ENCODE peak calls at places on chromosomes 5 and 9, in four cellular contexts. Z is gastrocnemius medialis, P is sigmoid colon, L is tibial nerve. S is an unnamed sample.
A peak's percentile ranks its signal among the peaks of the same experiment; 100 is the strongest.

GRCh38 chr9:136105398-136106135 is 10.5 kb upstream of the NACC2 start:
- DNase-seq in P (peak; percentile 91), Z (peak; percentile 61), L (no peak), S (no peak)

GRCh38 chr9:22815246-22815645 is 368.6 kb downstream of the DMRTA1 start:
- DNase-seq in L (no peak), Z (no peak), P (no peak), S (no peak)

GRCh38 chr5:54944364-54944763 is 41.0 kb downstream of the ESM1 start:
- DNase-seq in P (no peak), Z (no peak), L (no peak), S (no peak)

GRCh38 chr9:127917603-127918002 is 762 bp upstream of the ST6GALNAC4 start:
- DNase-seq in P (no peak), L (no peak), Z (no peak), S (no peak)

GRCh38 chr5:169294621-169295020 is 6.3 kb downstream of the SLIT3 start:
- DNase-seq in Z (no peak), L (no peak), P (no peak), S (no peak)

GRCh38 chr5:41527201-41527779 is 16.9 kb upstream of the PLCXD3 start:
- DNase-seq in L (no peak), P (no peak), Z (no peak), S (no peak)

GRCh38 chr5:23977996-23978395 is 470.6 kb downstream of the PRDM9 start:
- DNase-seq in Z (no peak), L (no peak), P (no peak), S (no peak)

GRCh38 chr9:126114409-126114760 is 212.2 kb upstream of the MVB12B start:
- DNase-seq in P (peak; percentile 52), Z (no peak), L (no peak), S (no peak)

GRCh38 chr9:113898596-113898995 is 22.5 kb downstream of the ZNF618 start:
- DNase-seq in Z (no peak), L (no peak), P (no peak), S (no peak)

GRCh38 chr5:16615737-16616535 is 861 bp downstream of the RETREG1 start:
- DNase-seq in L (no peak), P (no peak), Z (no peak), S (no peak)

GRCh38 chr5:179378441-179379271 is 33.4 kb upstream of the ADAMTS2 start:
- DNase-seq in P (peak; percentile 46), Z (no peak), L (no peak), S (no peak)

GRCh38 chr9:70049236-70049635 is 5.6 kb downstream of the MAMDC2 start:
- DNase-seq in P (peak; percentile 94), Z (peak; percentile 75), L (peak; percentile 71), S (peak; percentile 89)

GRCh38 chr5:79025054-79025465 is 40.0 kb upstream of the ARSB start:
- DNase-seq in Z (peak; percentile 6), L (peak; percentile 16), P (peak; percentile 76), S (peak; percentile 54)

GRCh38 chr5:116303810-116304209 is 219.0 kb downstream of the COMMD10 start:
- DNase-seq in L (no peak), P (no peak), Z (no peak), S (no peak)

GRCh38 chr5:158514353-158514960 is 585.3 kb downstream of the EBF1 start:
- DNase-seq in P (no peak), Z (no peak), L (no peak), S (no peak)

GRCh38 chr9:127311239-127311741 is 46.7 kb downstream of the GARNL3 start:
- DNase-seq in Z (no peak), P (no peak), L (peak; percentile 25), S (no peak)

GRCh38 chr9:80649001-80649420 is 1040.3 kb downstream of the TLE1 start:
- DNase-seq in L (no peak), P (peak; percentile 78), Z (peak; percentile 8), S (peak; percentile 65)

GRCh38 chr9:80646211-80646610 is 1043.1 kb downstream of the TLE1 start:
- DNase-seq in Z (no peak), P (no peak), L (no peak), S (no peak)

GRCh38 chr9:80648336-80648735 is 1041.0 kb downstream of the TLE1 start:
- DNase-seq in L (no peak), Z (no peak), P (no peak), S (no peak)

GRCh38 chr9:80650964-80651555 is 1038.3 kb downstream of the TLE1 start:
- DNase-seq in L (no peak), Z (no peak), P (no peak), S (no peak)

DNA sequence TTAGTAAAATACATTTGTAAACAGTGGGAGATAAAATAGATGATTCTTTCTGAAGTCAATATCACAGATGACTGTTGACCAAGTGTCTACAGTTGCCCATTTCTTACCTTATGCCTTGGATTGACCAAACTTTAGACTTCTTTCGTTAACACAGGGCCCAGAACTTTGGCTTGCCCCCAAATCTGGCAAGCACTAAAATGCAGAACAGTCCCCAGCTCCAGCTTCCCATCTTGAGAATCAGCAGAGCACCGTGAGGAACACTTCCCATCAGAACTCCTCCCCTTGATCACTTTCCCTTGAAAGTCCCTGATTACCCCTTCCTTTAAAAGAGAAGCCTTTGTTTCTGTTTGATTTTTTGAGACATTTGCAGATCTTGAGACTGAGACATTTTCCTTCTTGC is 1039.9 kb downstream of the TLE1 start:
- DNase-seq in L (no peak), P (peak; percentile 67), Z (no peak), S (peak; percentile 22)
- H3K27ac ChIP-seq in L (peak overlapping the region; percentile 44), P (peak overlapping the region; percentile 59), Z (no peak overlapping the region), S (peak overlapping the region; percentile 41)

GRCh38 chr5:56144211-56144610 is 88.9 kb downstream of the ANKRD55 start:
- DNase-seq in Z (no peak), L (no peak), P (no peak), S (no peak)
- TF ChIP-seq CTCF in Z (no peak), L (no peak), P (no peak), S (no peak)

GRCh38 chr5:76838481-76839261 is 11.1 kb upstream of the S100Z start:
- DNase-seq in P (no peak), Z (no peak), L (no peak), S (no peak)
- H3K27ac ChIP-seq in P (no peak overlapping the region), Z (no peak overlapping the region), L (no peak overlapping the region), S (no peak overlapping the region)

GRCh38 chr5:82374637-82375036 is 96.5 kb upstream of the RPS23 start:
- DNase-seq in L (no peak), P (no peak), Z (no peak), S (no peak)
- TF ChIP-seq CTCF in L (no peak), P (no peak), Z (no peak), S (no peak)

S was measured in uterus.